ENCODE peak calls at places on chromosomes 5 and 9, in five cellular contexts. One of them, this sample, is unnamed. For H3K36me3 and H3K27me3, the result is how much of the 10 kb centered on the place peaks cover.

GRCh38 chr9:20353529-20353928 is 268.8 kb downstream of the MLLT3 start:
- DNase-seq in Peyer's patch: no peak
- DNase-seq in GM23248: peak
- DNase-seq in gastrocnemius medialis: no peak
- DNase-seq in endothelial cell of umbilical vein: no peak
- DNase-seq in this sample: no peak

GRCh38 chr5:112407666-112408065 is 11.4 kb downstream of the EPB41L4A start:
- DNase-seq in endothelial cell of umbilical vein: peak
- DNase-seq in GM23248: no peak
- DNase-seq in Peyer's patch: no peak
- DNase-seq in gastrocnemius medialis: no peak
- DNase-seq in this sample: no peak

GRCh38 chr5:153569036-153569435 is 78.6 kb downstream of the GRIA1 start:
- DNase-seq in endothelial cell of umbilical vein: no peak
- DNase-seq in Peyer's patch: no peak
- DNase-seq in gastrocnemius medialis: no peak
- DNase-seq in GM23248: peak
- DNase-seq in this sample: no peak

GRCh38 chr5:10668697-10669096 is 92.3 kb downstream of the DAP start:
- DNase-seq in gastrocnemius medialis: no peak
- DNase-seq in endothelial cell of umbilical vein: no peak
- DNase-seq in Peyer's patch: no peak
- DNase-seq in GM23248: peak
- DNase-seq in this sample: no peak

GRCh38 chr5:153952893-153953292 is 85.8 kb downstream of the FAM114A2 start:
- DNase-seq in endothelial cell of umbilical vein: no peak
- DNase-seq in gastrocnemius medialis: no peak
- DNase-seq in GM23248: peak
- DNase-seq in Peyer's patch: no peak
- DNase-seq in this sample: no peak

GRCh38 chr5:386432-387341 is 56.3 kb upstream of the EXOC3 start:
- DNase-seq in Peyer's patch: no peak
- DNase-seq in endothelial cell of umbilical vein: no peak
- DNase-seq in GM23248: no peak
- DNase-seq in gastrocnemius medialis: no peak
- DNase-seq in this sample: no peak

GRCh38 chr9:137255448-137256114 is 454 bp downstream of the NELFB start:
- DNase-seq in endothelial cell of umbilical vein: peak
- DNase-seq in Peyer's patch: no peak
- DNase-seq in GM23248: peak
- DNase-seq in gastrocnemius medialis: no peak
- DNase-seq in this sample: no peak

GRCh38 chr9:93072383-93072795 is 13.9 kb downstream of the SUSD3 start:
- DNase-seq in endothelial cell of umbilical vein: no peak
- DNase-seq in gastrocnemius medialis: no peak
- DNase-seq in Peyer's patch: peak
- DNase-seq in GM23248: no peak
- DNase-seq in this sample: no peak

GRCh38 chr9:3794005-3794404 is 268.2 kb upstream of the RFX3 start:
- DNase-seq in Peyer's patch: no peak
- DNase-seq in GM23248: no peak
- DNase-seq in gastrocnemius medialis: no peak
- DNase-seq in endothelial cell of umbilical vein: no peak
- DNase-seq in this sample: peak

GRCh38 chr5:5103249-5103648 is 36.9 kb upstream of the ADAMTS16 start:
- DNase-seq in gastrocnemius medialis: no peak
- DNase-seq in Peyer's patch: no peak
- DNase-seq in endothelial cell of umbilical vein: no peak
- DNase-seq in GM23248: no peak
- DNase-seq in this sample: no peak

GRCh38 chr9:114559830-114560520 is 27.6 kb upstream of the ATP6V1G1 start:
- DNase-seq in Peyer's patch: no peak
- DNase-seq in GM23248: no peak
- DNase-seq in endothelial cell of umbilical vein: no peak
- DNase-seq in gastrocnemius medialis: no peak
- DNase-seq in this sample: no peak

GRCh38 chr5:150658121-150658520 is 2.9 kb upstream of the MYOZ3 start:
- DNase-seq in endothelial cell of umbilical vein: no peak
- DNase-seq in gastrocnemius medialis: no peak
- DNase-seq in Peyer's patch: peak
- DNase-seq in GM23248: no peak
- DNase-seq in this sample: no peak

DNA sequence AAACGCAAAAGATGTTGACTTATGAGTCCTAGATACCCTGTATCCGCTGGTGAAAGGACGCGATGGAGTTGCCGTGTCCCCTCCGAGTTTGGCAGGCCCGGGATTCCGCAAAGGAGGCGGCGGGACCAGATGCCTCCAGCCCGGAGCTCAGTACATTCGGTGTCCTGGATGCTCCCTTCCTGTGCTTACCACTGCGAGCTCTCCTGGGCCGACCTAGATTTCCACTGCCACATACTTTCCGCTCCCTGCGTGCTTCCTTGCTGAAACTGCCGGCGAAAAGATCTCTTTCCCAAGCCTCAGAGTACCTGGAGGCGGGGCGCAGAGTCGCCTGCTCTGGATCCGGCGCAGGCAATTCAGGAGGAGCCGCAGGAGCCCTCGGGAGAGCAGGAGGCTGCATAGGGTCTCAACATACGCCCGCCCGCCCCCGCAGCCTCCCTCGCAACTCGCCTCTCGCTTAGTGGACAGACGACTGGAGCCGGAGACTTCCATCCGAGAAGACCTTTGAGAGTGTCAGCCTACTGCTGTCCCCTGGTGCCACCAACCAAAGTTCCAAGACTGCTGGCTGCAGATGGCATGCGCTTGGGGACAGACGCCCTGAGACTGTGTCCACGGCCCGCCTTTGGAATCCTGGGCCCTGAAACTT is 39.8 kb downstream of the ANXA2R start:
- DNase-seq in endothelial cell of umbilical vein: no peak
- DNase-seq in gastrocnemius medialis: no peak
- DNase-seq in Peyer's patch: no peak
- DNase-seq in GM23248: peak
- DNase-seq in this sample: no peak
- H3K4me3 ChIP-seq in endothelial cell of umbilical vein: peak
- H3K4me3 ChIP-seq in gastrocnemius medialis: peak
- H3K4me3 ChIP-seq in Peyer's patch: peak
- H3K4me3 ChIP-seq in GM23248: peak
- H3K4me3 ChIP-seq in this sample: peak

DNA sequence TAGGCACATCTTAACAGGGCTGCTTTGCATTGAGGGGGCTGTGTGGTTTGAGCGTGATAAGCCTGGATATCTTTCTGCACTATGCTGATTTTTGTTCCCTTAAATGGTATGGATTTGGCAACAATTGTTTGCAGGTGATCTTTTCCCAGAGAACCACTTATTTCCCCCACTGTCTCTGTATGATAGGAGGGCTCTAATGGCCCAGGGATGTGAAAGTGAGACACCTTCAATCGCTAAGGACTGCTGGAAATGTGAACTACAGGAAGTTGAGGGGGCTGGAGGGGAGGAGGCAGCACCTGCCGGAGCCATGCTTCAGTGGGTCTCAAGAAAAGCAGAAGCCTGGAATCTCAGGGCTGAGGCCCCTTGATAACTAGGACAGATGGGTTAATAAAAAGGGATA is 29.4 kb downstream of the SYK start:
- DNase-seq in endothelial cell of umbilical vein: no peak
- DNase-seq in GM23248: no peak
- DNase-seq in gastrocnemius medialis: no peak
- DNase-seq in Peyer's patch: no peak
- DNase-seq in this sample: no peak
- H3K36me3 ChIP-seq in endothelial cell of umbilical vein: under half
- H3K36me3 ChIP-seq in GM23248: under half
- H3K36me3 ChIP-seq in gastrocnemius medialis: under half
- H3K36me3 ChIP-seq in Peyer's patch: under half
- H3K36me3 ChIP-seq in this sample: under half

DNA sequence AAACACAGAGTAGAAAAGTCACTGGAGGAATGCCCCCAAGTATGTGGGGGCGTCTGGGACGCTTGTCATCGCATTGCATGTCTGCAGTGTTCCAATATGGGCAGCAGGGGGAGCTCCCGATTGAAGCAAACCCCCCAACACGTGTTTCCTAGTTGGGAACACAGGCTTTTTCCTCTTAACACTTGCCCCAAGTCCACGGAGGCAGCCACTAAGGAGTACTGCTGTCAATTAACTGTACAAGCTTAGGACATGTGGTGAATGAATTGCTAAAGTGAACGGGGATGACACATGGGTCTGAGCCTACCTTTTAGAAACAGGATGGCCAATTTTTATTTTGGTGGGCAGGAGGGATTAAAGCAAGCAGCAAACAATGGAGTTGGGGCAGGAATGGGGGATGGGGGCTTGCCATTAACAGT is 2.2 kb downstream of the GABRB2 start:
- DNase-seq in gastrocnemius medialis: no peak
- DNase-seq in endothelial cell of umbilical vein: peak
- DNase-seq in Peyer's patch: no peak
- DNase-seq in GM23248: peak
- DNase-seq in this sample: no peak
- H3K27me3 ChIP-seq in gastrocnemius medialis: under half
- H3K27me3 ChIP-seq in endothelial cell of umbilical vein: under half
- H3K27me3 ChIP-seq in Peyer's patch: under half
- H3K27me3 ChIP-seq in GM23248: under half
- H3K27me3 ChIP-seq in this sample: under half

GRCh38 chr9:35687306-35687705 is 2.4 kb downstream of the TPM2 start:
- DNase-seq in GM23248: no peak
- DNase-seq in Peyer's patch: no peak
- DNase-seq in gastrocnemius medialis: no peak
- DNase-seq in endothelial cell of umbilical vein: no peak
- DNase-seq in this sample: no peak
- H3K4me3 ChIP-seq in GM23248: peak
- H3K4me3 ChIP-seq in Peyer's patch: no peak
- H3K4me3 ChIP-seq in gastrocnemius medialis: peak
- H3K4me3 ChIP-seq in endothelial cell of umbilical vein: no peak
- H3K4me3 ChIP-seq in this sample: no peak

GRCh38 chr9:120392245-120392644 is 187.7 kb downstream of the CDK5RAP2 start:
- DNase-seq in GM23248: no peak
- DNase-seq in Peyer's patch: no peak
- DNase-seq in endothelial cell of umbilical vein: no peak
- DNase-seq in gastrocnemius medialis: no peak
- DNase-seq in this sample: no peak

GRCh38 chr9:120394058-120394669 is 185.8 kb downstream of the CDK5RAP2 start:
- DNase-seq in gastrocnemius medialis: no peak
- DNase-seq in Peyer's patch: no peak
- DNase-seq in GM23248: peak
- DNase-seq in endothelial cell of umbilical vein: no peak
- DNase-seq in this sample: no peak

GRCh38 chr9:120392711-120393110 is 187.3 kb downstream of the CDK5RAP2 start:
- DNase-seq in gastrocnemius medialis: no peak
- DNase-seq in Peyer's patch: no peak
- DNase-seq in GM23248: no peak
- DNase-seq in endothelial cell of umbilical vein: no peak
- DNase-seq in this sample: no peak

GRCh38 chr9:120391691-120392090 is 188.3 kb downstream of the CDK5RAP2 start:
- DNase-seq in endothelial cell of umbilical vein: no peak
- DNase-seq in gastrocnemius medialis: no peak
- DNase-seq in GM23248: no peak
- DNase-seq in Peyer's patch: no peak
- DNase-seq in this sample: no peak

DNA sequence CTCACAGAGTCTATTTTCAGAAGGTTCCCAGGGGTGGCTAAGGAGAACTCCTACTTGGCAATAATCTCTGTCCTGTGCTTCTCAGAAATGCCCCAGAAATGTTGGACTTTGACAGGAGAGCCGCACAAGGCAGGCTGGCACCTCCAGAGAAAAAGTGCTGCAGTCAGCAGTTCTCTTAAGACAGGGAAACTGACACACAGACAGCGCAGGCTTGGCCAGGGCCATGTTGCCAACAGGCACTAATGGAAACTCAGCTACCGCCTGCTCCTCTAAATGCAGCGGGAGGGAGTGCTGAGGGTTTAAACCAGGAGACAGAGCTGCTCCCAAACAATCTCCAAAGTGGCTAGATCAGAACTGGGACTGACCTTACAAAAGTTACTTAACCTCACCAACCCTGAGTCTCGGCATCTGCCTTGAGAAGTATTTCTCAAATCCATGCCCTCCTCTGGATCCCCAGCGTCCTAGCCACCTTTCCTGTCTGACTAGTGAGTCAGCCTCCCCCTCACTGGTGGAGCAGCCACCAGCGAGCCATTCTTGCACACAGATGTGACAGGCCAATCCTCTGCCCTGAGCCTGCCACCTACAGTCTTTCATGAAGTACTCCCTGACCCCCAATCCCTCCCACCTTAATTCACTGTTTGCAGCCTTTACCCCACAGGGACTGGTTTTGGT is 186.4 kb downstream of the CDK5RAP2 start:
- DNase-seq in endothelial cell of umbilical vein: no peak
- DNase-seq in gastrocnemius medialis: no peak
- DNase-seq in Peyer's patch: no peak
- DNase-seq in GM23248: peak
- DNase-seq in this sample: no peak
- H3K36me3 ChIP-seq in endothelial cell of umbilical vein: under half
- H3K36me3 ChIP-seq in gastrocnemius medialis: under half
- H3K36me3 ChIP-seq in Peyer's patch: half or more
- H3K36me3 ChIP-seq in GM23248: under half
- H3K36me3 ChIP-seq in this sample: under half

GRCh38 chr5:43369651-43370050 is 42.5 kb downstream of the CCL28 start:
- DNase-seq in endothelial cell of umbilical vein: no peak
- DNase-seq in GM23248: peak
- DNase-seq in gastrocnemius medialis: no peak
- DNase-seq in Peyer's patch: no peak
- DNase-seq in this sample: no peak
- H3K27me3 ChIP-seq in endothelial cell of umbilical vein: under half
- H3K27me3 ChIP-seq in GM23248: under half
- H3K27me3 ChIP-seq in gastrocnemius medialis: under half
- H3K27me3 ChIP-seq in Peyer's patch: under half
- H3K27me3 ChIP-seq in this sample: under half

DNA sequence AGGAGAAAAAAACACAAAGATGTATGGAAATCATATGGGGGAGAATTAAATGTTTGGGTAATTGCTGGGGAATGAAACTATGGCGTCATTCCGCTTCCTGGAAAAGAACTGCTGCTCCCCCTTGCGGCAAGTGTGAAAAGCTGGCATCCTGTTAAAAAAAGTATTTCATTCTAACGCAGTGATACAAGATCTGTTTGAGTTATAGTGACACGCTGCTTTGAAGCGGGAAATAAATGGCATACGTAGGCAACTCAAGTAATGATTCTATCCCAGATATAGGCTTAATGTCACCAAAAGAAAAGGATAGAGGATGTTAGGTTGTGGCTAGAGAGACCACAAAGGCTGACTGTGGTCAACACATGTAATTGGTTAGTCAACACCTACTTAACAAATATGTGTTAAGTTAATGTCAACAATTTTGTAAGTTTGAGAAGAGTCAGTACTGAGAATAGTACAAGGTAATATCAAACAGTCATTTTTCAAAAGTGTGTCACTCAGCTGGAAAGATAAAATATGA is 70.2 kb upstream of the ALDH1A1 start:
- DNase-seq in endothelial cell of umbilical vein: peak
- DNase-seq in Peyer's patch: peak
- DNase-seq in gastrocnemius medialis: peak
- DNase-seq in GM23248: peak
- DNase-seq in this sample: peak
- H3K4me3 ChIP-seq in endothelial cell of umbilical vein: no peak
- H3K4me3 ChIP-seq in Peyer's patch: no peak
- H3K4me3 ChIP-seq in gastrocnemius medialis: no peak
- H3K4me3 ChIP-seq in GM23248: no peak
- H3K4me3 ChIP-seq in this sample: no peak